ENCODE peak calls at places on chromosomes 1 and 21, in nine cellular contexts. B, N, Y, R, H, O, T, Q and X are unnamed samples.

GRCh38 chr1:202578565-202578964 is 131.7 kb downstream of the SYT2 start:
- DNase-seq in N (no peak), B (no peak), Q (no peak), T (no peak), Y (no peak), H (no peak), R (no peak), O (no peak), X (no peak)

GRCh38 chr1:215749423-215749822 is 182.3 kb downstream of the KCTD3 start:
- DNase-seq in O (no peak), B (no peak), Y (no peak), Q (no peak), T (peak), N (no peak), H (no peak), R (no peak), X (peak)

GRCh38 chr1:233055879-233056641 is 105.6 kb downstream of the NTPCR start:
- DNase-seq in T (no peak), B (no peak), N (no peak), R (no peak), O (no peak), H (no peak), Q (no peak), Y (no peak), X (no peak)

GRCh38 chr1:55700359-55701130 is 485.4 kb upstream of the USP24 start:
- DNase-seq in Y (no peak), R (no peak), H (no peak), B (no peak), Q (no peak), N (no peak), T (peak), O (no peak), X (peak)

GRCh38 chr1:43453442-43454269 is at the start of gene HYI:
- DNase-seq in N (peak), B (peak), R (peak), T (peak), Y (peak), O (peak), Q (peak), H (peak), X (peak)

GRCh38 chr1:32286763-32287162 is 5.1 kb upstream of the HDAC1 start:
- DNase-seq in H (no peak), T (no peak), R (no peak), N (no peak), O (no peak), Y (no peak), B (no peak), Q (no peak), X (no peak)

GRCh38 chr1:21631944-21632887 is 36.9 kb downstream of the RAP1GAP start:
- DNase-seq in O (no peak), H (no peak), T (no peak), Y (no peak), R (no peak), N (peak), Q (peak), B (no peak), X (no peak)

GRCh38 chr21:18041012-18041411 is 203.6 kb upstream of the CHODL start:
- DNase-seq in R (peak), H (no peak), N (peak), O (no peak), B (no peak), Y (no peak), T (peak), Q (no peak), X (peak)

GRCh38 chr1:43558346-43558841 is 27.7 kb downstream of the PTPRF start:
- DNase-seq in H (no peak), Q (peak), N (peak), O (no peak), R (no peak), B (peak), T (peak), Y (no peak), X (peak)

GRCh38 chr1:171716620-171717019 is 25.2 kb downstream of the VAMP4 start:
- DNase-seq in T (peak), O (no peak), Y (no peak), Q (no peak), N (no peak), H (no peak), B (no peak), R (no peak), X (no peak)

GRCh38 chr1:111963985-111964738 is 25.3 kb downstream of the KCND3 start:
- DNase-seq in Q (no peak), B (no peak), O (no peak), T (no peak), H (no peak), Y (no peak), N (peak), R (no peak), X (no peak)

GRCh38 chr1:183889095-183889494 is 84.2 kb downstream of the RGL1 start:
- DNase-seq in Y (no peak), N (no peak), B (no peak), R (no peak), Q (no peak), O (no peak), T (no peak), H (no peak), X (no peak)

GRCh38 chr1:121522061-121522759 is 337.4 kb downstream of the SRGAP2C start:
- DNase-seq in H (no peak), Y (no peak), O (no peak), T (peak), B (no peak), Q (no peak), R (no peak), N (peak), X (no peak)

GRCh38 chr1:52603680-52604501 is 1.7 kb downstream of the GPX7 start:
- DNase-seq in N (no peak), T (peak), Y (no peak), Q (no peak), O (no peak), H (no peak), B (no peak), R (no peak), X (peak)

GRCh38 chr1:6157132-6157527 is 23.0 kb downstream of the CHD5 start:
- DNase-seq in O (no peak), Q (no peak), T (peak), R (no peak), Y (no peak), H (no peak), N (no peak), B (no peak), X (no peak)

GRCh38 chr21:45355573-45355972 is 49.4 kb upstream of the COL18A1 start:
- DNase-seq in R (no peak), T (no peak), O (no peak), Y (no peak), H (no peak), Q (no peak), B (no peak), N (no peak), X (no peak)

GRCh38 chr1:221902961-221903360 is 161.1 kb upstream of the DUSP10 start:
- DNase-seq in T (peak), R (no peak), Y (no peak), Q (no peak), B (no peak), H (no peak), N (no peak), O (no peak), X (no peak)

GRCh38 chr1:215479567-215479966 is 87.5 kb upstream of the KCTD3 start:
- DNase-seq in O (no peak), T (no peak), N (no peak), R (no peak), Y (no peak), H (no peak), Q (no peak), B (no peak), X (no peak)

GRCh38 chr1:179586107-179586823 is 5.4 kb upstream of the TDRD5 start:
- DNase-seq in O (no peak), R (no peak), Q (peak), N (peak), B (peak), Y (no peak), T (peak), H (no peak), X (peak)

GRCh38 chr1:119959836-119960235 is 63.5 kb upstream of the ADAM30 start:
- DNase-seq in R (no peak), Q (no peak), N (no peak), B (no peak), Y (no peak), O (no peak), T (no peak), H (no peak), X (no peak)

GRCh38 chr1:155069551-155070391 is 6.2 kb downstream of the EFNA4 start:
- DNase-seq in O (no peak), H (no peak), R (no peak), T (no peak), N (peak), B (no peak), Q (no peak), Y (no peak), X (no peak)

GRCh38 chr1:18415448-18415960 is 65.2 kb upstream of the KLHDC7A start:
- DNase-seq in B (no peak), N (no peak), R (no peak), T (no peak), Q (no peak), H (no peak), Y (no peak), O (no peak), X (no peak)

GRCh38 chr1:91273875-91274274 is 130.8 kb downstream of the HFM1 start:
- DNase-seq in B (no peak), O (no peak), R (no peak), T (no peak), N (no peak), H (no peak), Q (no peak), Y (no peak), X (no peak)

GRCh38 chr1:236078988-236079387 is 14.1 kb upstream of the NID1 start:
- DNase-seq in B (no peak), R (no peak), H (no peak), Q (no peak), O (no peak), N (no peak), Y (no peak), T (no peak), X (no peak)

GRCh38 chr1:71677024-71677423 is 596.2 kb upstream of the ZRANB2 start:
- DNase-seq in B (no peak), O (no peak), Y (no peak), T (no peak), H (no peak), Q (no peak), N (no peak), R (no peak), X (no peak)

GRCh38 chr1:218390625-218391024 is 45.5 kb downstream of the TGFB2 start:
- DNase-seq in T (no peak), N (no peak), R (no peak), Q (no peak), B (no peak), Y (no peak), H (no peak), O (no peak), X (peak)

GRCh38 chr1:30028283-30028682 is 695.1 kb downstream of the MATN1 start:
- DNase-seq in T (no peak), B (no peak), O (no peak), Q (no peak), Y (no peak), R (no peak), H (no peak), N (no peak), X (no peak)